ENCODE peak calls at places on chromosomes 5 and 9, in seven cellular contexts. C is heart left ventricle, M is transverse colon, O is right lobe of liver, S is SK-N-SH, I is MM.1S, U is lung. A is an unnamed sample.
A peak's percentile ranks its signal among the peaks of the same experiment; 100 is the strongest.

GRCh38 chr5:180118391-180118791 is 46.8 kb upstream of the RNF130 start:
- DNase-seq in O (peak; percentile 25), C (no peak), I (no peak), S (no peak), U (no peak), M (no peak), A (no peak)

GRCh38 chr5:37111426-37112382 is 137.5 kb downstream of the CPLANE1 start:
- DNase-seq in I (peak; percentile 81), M (no peak), O (no peak), S (no peak), U (no peak), C (no peak), A (no peak)

GRCh38 chr5:118883396-118883795 is 105.0 kb downstream of the DTWD2 start:
- DNase-seq in C (no peak), M (no peak), I (no peak), U (no peak), S (no peak), O (no peak), A (no peak)

GRCh38 chr5:98372351-98372750 is 401.1 kb upstream of the RGMB start:
- DNase-seq in S (no peak), C (no peak), M (no peak), I (no peak), O (no peak), U (no peak), A (no peak)

GRCh38 chr5:61675015-61675692 is 343.1 kb downstream of the ZSWIM6 start:
- DNase-seq in S (no peak), I (no peak), O (no peak), U (no peak), M (peak; percentile 42), C (no peak), A (no peak)

GRCh38 chr5:74409737-74410136 is 230.8 kb downstream of the ENC1 start:
- DNase-seq in S (no peak), C (no peak), U (no peak), O (no peak), M (no peak), I (no peak), A (peak; percentile 23)

GRCh38 chr5:40687316-40687715 is 7.6 kb downstream of the PTGER4 start:
- DNase-seq in C (no peak), O (no peak), M (no peak), U (no peak), S (no peak), I (no peak), A (no peak)

GRCh38 chr9:125644819-125645507 is 62.0 kb downstream of the MAPKAP1 start:
- DNase-seq in C (no peak), S (no peak), U (no peak), O (no peak), M (no peak), I (no peak), A (no peak)

GRCh38 chr9:96122756-96123155 is 179.2 kb downstream of the HSD17B3 start:
- DNase-seq in U (no peak), M (no peak), S (no peak), I (no peak), C (no peak), O (no peak), A (no peak)

GRCh38 chr9:4859035-4859434 is 66.3 kb downstream of the RCL1 start:
- DNase-seq in M (no peak), C (no peak), S (no peak), U (no peak), I (no peak), O (no peak), A (no peak)

GRCh38 chr5:125526940-125527339 is 780.5 kb upstream of the ZNF608 start:
- DNase-seq in I (no peak), U (no peak), M (no peak), C (no peak), S (no peak), O (no peak), A (no peak)

GRCh38 chr5:32687167-32687831 is 23.8 kb upstream of the NPR3 start:
- DNase-seq in O (no peak), S (peak; percentile 29), M (no peak), C (peak; percentile 70), U (peak; percentile 52), I (no peak), A (peak; percentile 33)

GRCh38 chr9:122807271-122807900 is 7.5 kb downstream of the OR1K1 start:
- DNase-seq in I (no peak), O (no peak), S (no peak), M (no peak), U (no peak), C (no peak), A (no peak)

GRCh38 chr9:81690251-81690851 is 1.0 kb upstream of the TLE1 start:
- DNase-seq in C (no peak), S (no peak), I (peak; percentile 10), O (peak; percentile 61), U (peak; percentile 52), M (peak; percentile 80), A (no peak)

GRCh38 chr9:83027153-83027867 is 35.6 kb downstream of the RASEF start:
- DNase-seq in C (no peak), I (no peak), S (no peak), O (no peak), M (no peak), U (no peak), A (no peak)

GRCh38 chr5:91840412-91840811 is 457.3 kb upstream of the ARRDC3 start:
- DNase-seq in C (no peak), S (no peak), U (no peak), O (no peak), M (no peak), I (no peak), A (no peak)

GRCh38 chr9:28456886-28457285 is 883.6 kb upstream of the C9orf72 start:
- DNase-seq in S (no peak), C (no peak), U (no peak), O (no peak), M (no peak), I (no peak), A (no peak)

GRCh38 chr9:130010151-130010988 is 32.6 kb downstream of the FNBP1 start:
- DNase-seq in U (no peak), I (peak; percentile 87), O (no peak), M (peak; percentile 11), S (no peak), C (no peak), A (no peak)

GRCh38 chr5:157603333-157604190 is 28.0 kb upstream of the ADAM19 start:
- DNase-seq in U (no peak), M (no peak), S (no peak), I (no peak), C (no peak), O (no peak), A (no peak)

GRCh38 chr9:123864291-123864690 is 65.6 kb downstream of the DENND1A start:
- DNase-seq in S (no peak), C (no peak), I (no peak), U (no peak), O (no peak), M (no peak), A (no peak)

GRCh38 chr9:801399-802071 is 40.0 kb upstream of the DMRT1 start:
- DNase-seq in I (no peak), O (no peak), U (no peak), S (no peak), M (no peak), C (no peak), A (no peak)

GRCh38 chr5:31453522-31453921 is 78.4 kb downstream of the DROSHA start:
- DNase-seq in U (no peak), C (no peak), M (no peak), I (no peak), O (no peak), S (no peak), A (no peak)

GRCh38 chr9:100474082-100474949 is 1.4 kb downstream of the TMEFF1 start:
- DNase-seq in M (no peak), U (no peak), C (peak; percentile 5), O (no peak), I (no peak), S (peak; percentile 42), A (peak; percentile 34)

GRCh38 chr9:98551511-98552286 is 157.0 kb downstream of the GABBR2 start:
- DNase-seq in O (no peak), U (no peak), I (no peak), M (no peak), C (no peak), S (no peak), A (no peak)
- TF ChIP-seq CTCF in O (no peak), U (no peak), I (no peak), M (no peak), C (no peak), S (no peak), A (no peak)

GRCh38 chr5:169862348-169862905 is 117.9 kb downstream of the INSYN2B start:
- DNase-seq in S (no peak), I (no peak), C (no peak), O (no peak), U (no peak), M (no peak), A (no peak)

GRCh38 chr5:169861433-169861832 is 118.9 kb downstream of the INSYN2B start:
- DNase-seq in O (no peak), C (no peak), I (no peak), S (no peak), M (no peak), U (no peak), A (no peak)

GRCh38 chr5:169867347-169867746 is 112.9 kb downstream of the INSYN2B start:
- DNase-seq in I (no peak), U (no peak), S (no peak), C (no peak), M (no peak), O (no peak), A (no peak)

GRCh38 chr5:169861934-169862333 is 118.4 kb downstream of the INSYN2B start:
- DNase-seq in I (no peak), O (no peak), M (no peak), S (peak; percentile 5), C (no peak), U (no peak), A (peak; percentile 11)

GRCh38 chr5:169864483-169864882 is 115.8 kb downstream of the INSYN2B start:
- DNase-seq in C (no peak), M (no peak), O (no peak), S (no peak), I (no peak), U (no peak), A (no peak)
- H3K36me3 ChIP-seq in C (no peaks in the 10 kb centered on the region), M (no peaks in the 10 kb centered on the region), O (no peaks in the 10 kb centered on the region), S (no peaks in the 10 kb centered on the region), I (no peaks in the 10 kb centered on the region), U (no peaks in the 10 kb centered on the region), A (no peaks in the 10 kb centered on the region)

GRCh38 chr9:120032639-120033038 is 547.3 kb downstream of the CDK5RAP2 start:
- DNase-seq in O (no peak), I (no peak), U (no peak), M (no peak), S (peak; percentile 42), C (no peak), A (peak; percentile 14)
- TF ChIP-seq CTCF in O (peak; percentile 14), I (peak; percentile 3), U (no peak), M (no peak), S (peak; percentile 28), C (no peak), A (no peak)

GRCh38 chr9:113176748-113177147 is 25.9 kb downstream of the SLC31A2 start:
- DNase-seq in I (no peak), O (no peak), U (no peak), C (no peak), S (no peak), M (no peak), A (no peak)
- H3K36me3 ChIP-seq in I (peaks cover 21% of the 10 kb centered on the region), O (peaks cover 35% of the 10 kb centered on the region), U (peaks cover 48% of the 10 kb centered on the region), C (peaks cover 27% of the 10 kb centered on the region), S (peaks cover 76% of the 10 kb centered on the region), M (no peaks in the 10 kb centered on the region), A (peaks cover 81% of the 10 kb centered on the region)

A was measured in BE2C.